ENCODE peak calls at places on chromosomes 7 and 10, in ten cellular contexts. One of them, this sample, is unnamed.

GRCh38 chr10:121536271-121536918 is 61.8 kb downstream of the FGFR2 start:
- DNase-seq in HFF-Myc: no peak
- DNase-seq in cardiac fibroblast: no peak
- DNase-seq in neural progenitor cell: peak; percentile 59
- DNase-seq in heart left ventricle: peak; percentile 29
- DNase-seq in thoracic aorta: no peak
- DNase-seq in lower leg skin: no peak
- DNase-seq in body of pancreas: no peak
- DNase-seq in mammary epithelial cell: no peak
- DNase-seq in OCI-LY7: no peak
- DNase-seq in this sample: no peak

GRCh38 chr10:71984798-71985388 is 20.7 kb downstream of the CHST3 start:
- DNase-seq in thoracic aorta: no peak
- DNase-seq in lower leg skin: no peak
- DNase-seq in neural progenitor cell: no peak
- DNase-seq in heart left ventricle: peak; percentile 57
- DNase-seq in body of pancreas: no peak
- DNase-seq in cardiac fibroblast: no peak
- DNase-seq in mammary epithelial cell: no peak
- DNase-seq in HFF-Myc: no peak
- DNase-seq in OCI-LY7: no peak
- DNase-seq in this sample: no peak

GRCh38 chr10:76397210-76397881 is 965.9 kb downstream of the LRMDA start:
- DNase-seq in cardiac fibroblast: peak; percentile 76
- DNase-seq in HFF-Myc: no peak
- DNase-seq in lower leg skin: no peak
- DNase-seq in body of pancreas: no peak
- DNase-seq in heart left ventricle: peak; percentile 76
- DNase-seq in thoracic aorta: peak; percentile 60
- DNase-seq in mammary epithelial cell: no peak
- DNase-seq in neural progenitor cell: no peak
- DNase-seq in OCI-LY7: no peak
- DNase-seq in this sample: no peak

GRCh38 chr10:43809211-43809930 is 160.7 kb upstream of the ZNF32 start:
- DNase-seq in neural progenitor cell: no peak
- DNase-seq in lower leg skin: no peak
- DNase-seq in mammary epithelial cell: no peak
- DNase-seq in thoracic aorta: no peak
- DNase-seq in HFF-Myc: peak; percentile 88
- DNase-seq in body of pancreas: no peak
- DNase-seq in OCI-LY7: no peak
- DNase-seq in heart left ventricle: no peak
- DNase-seq in cardiac fibroblast: peak; percentile 92
- DNase-seq in this sample: no peak

GRCh38 chr10:133133471-133134231 is 26.4 kb upstream of the KNDC1 start:
- DNase-seq in lower leg skin: peak; percentile 71
- DNase-seq in HFF-Myc: no peak
- DNase-seq in heart left ventricle: peak; percentile 12
- DNase-seq in neural progenitor cell: no peak
- DNase-seq in cardiac fibroblast: no peak
- DNase-seq in body of pancreas: no peak
- DNase-seq in mammary epithelial cell: no peak
- DNase-seq in thoracic aorta: no peak
- DNase-seq in OCI-LY7: no peak
- DNase-seq in this sample: peak; percentile 36

GRCh38 chr7:69277361-69277760 is 320.9 kb upstream of the AUTS2 start:
- DNase-seq in neural progenitor cell: no peak
- DNase-seq in HFF-Myc: no peak
- DNase-seq in lower leg skin: no peak
- DNase-seq in thoracic aorta: no peak
- DNase-seq in OCI-LY7: no peak
- DNase-seq in body of pancreas: no peak
- DNase-seq in heart left ventricle: no peak
- DNase-seq in cardiac fibroblast: no peak
- DNase-seq in mammary epithelial cell: no peak
- DNase-seq in this sample: no peak

GRCh38 chr7:66583696-66584095 is 45.0 kb upstream of the KCTD7 start:
- DNase-seq in mammary epithelial cell: no peak
- DNase-seq in heart left ventricle: no peak
- DNase-seq in body of pancreas: no peak
- DNase-seq in HFF-Myc: no peak
- DNase-seq in cardiac fibroblast: peak; percentile 35
- DNase-seq in OCI-LY7: peak; percentile 7
- DNase-seq in thoracic aorta: no peak
- DNase-seq in neural progenitor cell: no peak
- DNase-seq in lower leg skin: no peak
- DNase-seq in this sample: no peak

GRCh38 chr7:73560035-73560835 is 2.7 kb upstream of the BCL7B start:
- DNase-seq in heart left ventricle: no peak
- DNase-seq in thoracic aorta: no peak
- DNase-seq in OCI-LY7: no peak
- DNase-seq in lower leg skin: no peak
- DNase-seq in HFF-Myc: peak; percentile 83
- DNase-seq in mammary epithelial cell: peak; percentile 63
- DNase-seq in neural progenitor cell: no peak
- DNase-seq in body of pancreas: no peak
- DNase-seq in cardiac fibroblast: peak; percentile 85
- DNase-seq in this sample: no peak

GRCh38 chr7:155565596-155565995 is 19.2 kb upstream of the CNPY1 start:
- DNase-seq in thoracic aorta: no peak
- DNase-seq in HFF-Myc: no peak
- DNase-seq in OCI-LY7: no peak
- DNase-seq in mammary epithelial cell: no peak
- DNase-seq in cardiac fibroblast: no peak
- DNase-seq in neural progenitor cell: no peak
- DNase-seq in body of pancreas: no peak
- DNase-seq in lower leg skin: no peak
- DNase-seq in heart left ventricle: no peak
- DNase-seq in this sample: no peak

GRCh38 chr7:75762350-75762917 is 9.6 kb downstream of the CCL26 start:
- DNase-seq in HFF-Myc: no peak
- DNase-seq in cardiac fibroblast: peak; percentile 74
- DNase-seq in thoracic aorta: no peak
- DNase-seq in OCI-LY7: peak; percentile 84
- DNase-seq in neural progenitor cell: peak; percentile 69
- DNase-seq in mammary epithelial cell: peak; percentile 40
- DNase-seq in body of pancreas: no peak
- DNase-seq in heart left ventricle: no peak
- DNase-seq in lower leg skin: no peak
- DNase-seq in this sample: peak; percentile 42

GRCh38 chr10:17023386-17024298 is 106.0 kb downstream of the CUBN start:
- DNase-seq in neural progenitor cell: peak; percentile 54
- DNase-seq in heart left ventricle: peak; percentile 47
- DNase-seq in OCI-LY7: peak; percentile 5
- DNase-seq in HFF-Myc: peak; percentile 97
- DNase-seq in mammary epithelial cell: peak; percentile 97
- DNase-seq in thoracic aorta: peak; percentile 74
- DNase-seq in lower leg skin: no peak
- DNase-seq in body of pancreas: peak; percentile 28
- DNase-seq in cardiac fibroblast: peak; percentile 100
- DNase-seq in this sample: no peak

GRCh38 chr7:87129332-87129731 is 22.9 kb upstream of the DMTF1 start:
- DNase-seq in mammary epithelial cell: no peak
- DNase-seq in HFF-Myc: no peak
- DNase-seq in lower leg skin: no peak
- DNase-seq in cardiac fibroblast: no peak
- DNase-seq in body of pancreas: no peak
- DNase-seq in heart left ventricle: no peak
- DNase-seq in thoracic aorta: no peak
- DNase-seq in neural progenitor cell: peak; percentile 80
- DNase-seq in OCI-LY7: no peak
- DNase-seq in this sample: no peak

DNA sequence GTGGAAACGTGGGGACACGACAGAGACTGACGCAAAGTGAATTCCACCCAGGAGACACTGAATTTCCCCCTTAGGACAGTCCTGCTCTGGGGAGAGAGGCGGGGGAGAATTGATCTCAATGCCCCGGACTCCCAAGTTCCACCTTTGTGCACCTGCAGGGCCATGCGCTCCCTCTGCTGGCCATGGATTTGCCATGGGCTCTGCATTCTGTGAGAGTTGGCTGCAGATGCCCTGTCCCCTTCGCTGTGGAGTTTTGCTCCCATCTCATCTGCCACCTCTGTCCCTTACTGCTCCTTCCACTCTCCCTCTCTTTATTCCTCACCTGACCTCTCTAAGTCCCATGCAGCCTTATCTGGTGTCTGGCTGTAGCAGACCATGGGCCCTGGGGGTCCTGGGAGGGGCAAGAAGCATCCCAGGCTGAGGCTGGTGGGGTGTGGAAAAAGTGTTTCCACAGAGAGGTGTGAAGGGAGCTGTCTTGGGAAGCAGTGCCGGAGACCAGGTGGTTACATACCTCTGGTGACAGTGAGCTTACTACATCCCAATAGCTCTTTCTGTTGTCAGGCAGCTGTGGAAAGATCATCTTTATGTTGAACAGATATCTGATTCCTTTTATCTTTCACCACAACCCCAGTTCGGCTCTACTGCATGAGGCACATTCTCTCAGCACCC is 14.3 kb downstream of the GHRHR start:
- DNase-seq in neural progenitor cell: peak; percentile 74
- DNase-seq in mammary epithelial cell: peak; percentile 21
- DNase-seq in thoracic aorta: no peak
- DNase-seq in OCI-LY7: peak; percentile 31
- DNase-seq in heart left ventricle: peak; percentile 52
- DNase-seq in body of pancreas: peak; percentile 69
- DNase-seq in HFF-Myc: no peak
- DNase-seq in cardiac fibroblast: peak; percentile 26
- DNase-seq in lower leg skin: peak; percentile 68
- DNase-seq in this sample: peak; percentile 79
- TF ChIP-seq CTCF in neural progenitor cell: peak; percentile 61
- TF ChIP-seq CTCF in mammary epithelial cell: peak; percentile 53
- TF ChIP-seq CTCF in thoracic aorta: no peak
- TF ChIP-seq CTCF in OCI-LY7: peak; percentile 50
- TF ChIP-seq CTCF in heart left ventricle: peak; percentile 43
- TF ChIP-seq CTCF in body of pancreas: peak; percentile 67
- TF ChIP-seq CTCF in HFF-Myc: peak; percentile 61
- TF ChIP-seq CTCF in cardiac fibroblast: peak; percentile 54
- TF ChIP-seq CTCF in lower leg skin: no peak
- TF ChIP-seq CTCF in this sample: peak; percentile 85

DNA sequence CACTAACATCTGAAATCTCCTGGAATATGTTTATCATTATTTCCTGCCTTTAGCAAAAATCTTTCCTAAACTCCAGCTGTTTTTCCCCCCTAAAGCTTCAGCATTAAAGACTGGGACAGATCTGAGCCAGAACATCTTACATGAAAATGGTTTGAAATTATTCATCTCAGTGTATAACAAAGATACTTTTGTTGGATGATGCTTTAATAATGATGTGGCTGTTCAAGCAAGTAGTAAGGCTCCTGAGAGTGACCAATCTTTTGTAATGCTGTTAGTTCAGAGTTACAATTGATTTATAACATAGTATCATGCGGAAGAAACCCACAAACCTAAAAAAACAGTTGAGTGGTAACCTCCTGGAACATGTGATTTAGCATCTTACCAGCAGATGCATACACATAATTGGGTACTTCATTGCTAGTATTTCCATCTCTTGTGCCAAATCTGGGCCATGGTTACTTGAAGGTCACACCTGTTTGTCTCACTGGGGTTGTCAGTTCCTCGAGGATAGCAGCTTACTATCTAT is 1.5 kb downstream of the BZW2 start:
- DNase-seq in lower leg skin: no peak
- DNase-seq in thoracic aorta: no peak
- DNase-seq in cardiac fibroblast: no peak
- DNase-seq in heart left ventricle: no peak
- DNase-seq in HFF-Myc: no peak
- DNase-seq in mammary epithelial cell: peak; percentile 54
- DNase-seq in OCI-LY7: peak; percentile 31
- DNase-seq in body of pancreas: no peak
- DNase-seq in neural progenitor cell: no peak
- DNase-seq in this sample: no peak
- H3K4me3 ChIP-seq in lower leg skin: no peak overlapping the region
- H3K4me3 ChIP-seq in thoracic aorta: peak overlapping the region; percentile 94
- H3K4me3 ChIP-seq in cardiac fibroblast: peak overlapping the region; percentile 93
- H3K4me3 ChIP-seq in heart left ventricle: peak overlapping the region; percentile 93
- H3K4me3 ChIP-seq in HFF-Myc: peak overlapping the region; percentile 91
- H3K4me3 ChIP-seq in mammary epithelial cell: peak overlapping the region; percentile 96
- H3K4me3 ChIP-seq in OCI-LY7: peak overlapping the region; percentile 96
- H3K4me3 ChIP-seq in body of pancreas: no peak overlapping the region
- H3K4me3 ChIP-seq in neural progenitor cell: peak overlapping the region; percentile 95
- H3K4me3 ChIP-seq in this sample: peak overlapping the region; percentile 92

GRCh38 chr7:21429021-21429420 is 1.1 kb downstream of the SP4 start:
- DNase-seq in body of pancreas: no peak
- DNase-seq in lower leg skin: no peak
- DNase-seq in OCI-LY7: no peak
- DNase-seq in HFF-Myc: no peak
- DNase-seq in heart left ventricle: no peak
- DNase-seq in cardiac fibroblast: no peak
- DNase-seq in neural progenitor cell: peak; percentile 24
- DNase-seq in mammary epithelial cell: no peak
- DNase-seq in thoracic aorta: no peak
- DNase-seq in this sample: no peak

GRCh38 chr7:21427861-21428641 is at the start of gene SP4:
- DNase-seq in cardiac fibroblast: peak; percentile 93
- DNase-seq in body of pancreas: peak; percentile 94
- DNase-seq in HFF-Myc: peak; percentile 73
- DNase-seq in mammary epithelial cell: peak; percentile 92
- DNase-seq in heart left ventricle: peak; percentile 96
- DNase-seq in thoracic aorta: peak; percentile 77
- DNase-seq in neural progenitor cell: peak; percentile 98
- DNase-seq in OCI-LY7: peak; percentile 93
- DNase-seq in lower leg skin: peak; percentile 98
- DNase-seq in this sample: peak; percentile 95

GRCh38 chr7:21426286-21426957 is 1.5 kb upstream of the SP4 start:
- DNase-seq in body of pancreas: no peak
- DNase-seq in heart left ventricle: no peak
- DNase-seq in lower leg skin: no peak
- DNase-seq in thoracic aorta: no peak
- DNase-seq in mammary epithelial cell: peak; percentile 23
- DNase-seq in neural progenitor cell: no peak
- DNase-seq in HFF-Myc: no peak
- DNase-seq in OCI-LY7: no peak
- DNase-seq in cardiac fibroblast: peak; percentile 42
- DNase-seq in this sample: no peak

GRCh38 chr7:21428642-21428941 is 709 bp downstream of the SP4 start:
- DNase-seq in heart left ventricle: no peak
- DNase-seq in neural progenitor cell: no peak
- DNase-seq in body of pancreas: no peak
- DNase-seq in cardiac fibroblast: no peak
- DNase-seq in thoracic aorta: no peak
- DNase-seq in HFF-Myc: no peak
- DNase-seq in lower leg skin: no peak
- DNase-seq in mammary epithelial cell: no peak
- DNase-seq in OCI-LY7: no peak
- DNase-seq in this sample: no peak

GRCh38 chr7:21426958-21427860 is 674 bp upstream of the SP4 start:
- DNase-seq in thoracic aorta: peak; percentile 94
- DNase-seq in heart left ventricle: peak; percentile 99
- DNase-seq in neural progenitor cell: peak; percentile 100
- DNase-seq in OCI-LY7: peak; percentile 98
- DNase-seq in HFF-Myc: peak; percentile 92
- DNase-seq in lower leg skin: peak; percentile 100
- DNase-seq in cardiac fibroblast: peak; percentile 97
- DNase-seq in body of pancreas: peak; percentile 99
- DNase-seq in mammary epithelial cell: peak; percentile 99
- DNase-seq in this sample: peak; percentile 99
- TF ChIP-seq CTCF in thoracic aorta: no peak
- TF ChIP-seq CTCF in heart left ventricle: no peak
- TF ChIP-seq CTCF in neural progenitor cell: no peak
- TF ChIP-seq CTCF in OCI-LY7: peak; percentile 21
- TF ChIP-seq CTCF in HFF-Myc: no peak
- TF ChIP-seq CTCF in lower leg skin: no peak
- TF ChIP-seq CTCF in cardiac fibroblast: no peak
- TF ChIP-seq CTCF in body of pancreas: peak; percentile 53
- TF ChIP-seq CTCF in mammary epithelial cell: no peak
- TF ChIP-seq CTCF in this sample: no peak

GRCh38 chr10:73094249-73094850 is 2.3 kb downstream of the P4HA1 start:
- DNase-seq in HFF-Myc: no peak
- DNase-seq in body of pancreas: no peak
- DNase-seq in neural progenitor cell: no peak
- DNase-seq in OCI-LY7: peak; percentile 21
- DNase-seq in lower leg skin: no peak
- DNase-seq in heart left ventricle: no peak
- DNase-seq in thoracic aorta: no peak
- DNase-seq in mammary epithelial cell: peak; percentile 26
- DNase-seq in cardiac fibroblast: peak; percentile 52
- DNase-seq in this sample: no peak
- H3K4me3 ChIP-seq in HFF-Myc: peak overlapping the region; percentile 99
- H3K4me3 ChIP-seq in body of pancreas: no peak overlapping the region
- H3K4me3 ChIP-seq in neural progenitor cell: peak overlapping the region; percentile 75
- H3K4me3 ChIP-seq in OCI-LY7: peak overlapping the region; percentile 87
- H3K4me3 ChIP-seq in lower leg skin: no peak overlapping the region
- H3K4me3 ChIP-seq in heart left ventricle: peak overlapping the region; percentile 93
- H3K4me3 ChIP-seq in thoracic aorta: peak overlapping the region; percentile 99
- H3K4me3 ChIP-seq in mammary epithelial cell: peak overlapping the region; percentile 98
- H3K4me3 ChIP-seq in cardiac fibroblast: peak overlapping the region; percentile 95
- H3K4me3 ChIP-seq in this sample: peak overlapping the region; percentile 70

This sample was measured in Caco-2.